ENCODE peak calls at places on chromosome 13, in six cellular contexts. One of them, this sample, is unnamed.

GRCh38 chr13:42370229-42370628 is 98.3 kb downstream of the AKAP11 start:
- DNase-seq in upper lobe of right lung: no peak
- DNase-seq in psoas muscle: no peak
- DNase-seq in HCT116: no peak
- DNase-seq in fibroblast of lung: no peak
- DNase-seq in uterus: no peak
- DNase-seq in this sample: no peak

GRCh38 chr13:31352467-31352866 is 152.7 kb downstream of the B3GLCT start:
- DNase-seq in upper lobe of right lung: no peak
- DNase-seq in psoas muscle: no peak
- DNase-seq in HCT116: no peak
- DNase-seq in fibroblast of lung: no peak
- DNase-seq in uterus: no peak
- DNase-seq in this sample: peak; percentile 53

GRCh38 chr13:75372517-75372916 is 109.5 kb downstream of the TBC1D4 start:
- DNase-seq in upper lobe of right lung: no peak
- DNase-seq in psoas muscle: no peak
- DNase-seq in HCT116: no peak
- DNase-seq in fibroblast of lung: peak; percentile 78
- DNase-seq in uterus: no peak
- DNase-seq in this sample: no peak

GRCh38 chr13:31951215-31951678 is 80.3 kb upstream of the FRY start:
- DNase-seq in upper lobe of right lung: peak; percentile 87
- DNase-seq in psoas muscle: peak; percentile 75
- DNase-seq in HCT116: no peak
- DNase-seq in fibroblast of lung: no peak
- DNase-seq in uterus: no peak
- DNase-seq in this sample: peak; percentile 92

GRCh38 chr13:28743499-28744083 is 24.8 kb upstream of the SLC46A3 start:
- DNase-seq in upper lobe of right lung: no peak
- DNase-seq in psoas muscle: no peak
- DNase-seq in HCT116: no peak
- DNase-seq in fibroblast of lung: no peak
- DNase-seq in uterus: no peak
- DNase-seq in this sample: no peak

GRCh38 chr13:74450976-74451375 is 316.8 kb upstream of the KLF12 start:
- DNase-seq in upper lobe of right lung: no peak
- DNase-seq in psoas muscle: no peak
- DNase-seq in HCT116: no peak
- DNase-seq in fibroblast of lung: peak; percentile 32
- DNase-seq in uterus: no peak
- DNase-seq in this sample: no peak

GRCh38 chr13:93318538-93318937 is 91.9 kb downstream of the GPC6 start:
- DNase-seq in upper lobe of right lung: no peak
- DNase-seq in psoas muscle: no peak
- DNase-seq in HCT116: no peak
- DNase-seq in fibroblast of lung: peak; percentile 38
- DNase-seq in uterus: no peak
- DNase-seq in this sample: no peak

GRCh38 chr13:103573446-103573845 is 507.2 kb upstream of the SLC10A2 start:
- DNase-seq in upper lobe of right lung: peak; percentile 48
- DNase-seq in psoas muscle: no peak
- DNase-seq in HCT116: no peak
- DNase-seq in fibroblast of lung: no peak
- DNase-seq in uterus: no peak
- DNase-seq in this sample: no peak

GRCh38 chr13:109569938-109570711 is 216.3 kb downstream of the IRS2 start:
- DNase-seq in upper lobe of right lung: no peak
- DNase-seq in psoas muscle: no peak
- DNase-seq in HCT116: no peak
- DNase-seq in fibroblast of lung: no peak
- DNase-seq in uterus: no peak
- DNase-seq in this sample: no peak

GRCh38 chr13:32453981-32454380 is 26.1 kb upstream of the N4BP2L1 start:
- DNase-seq in upper lobe of right lung: no peak
- DNase-seq in psoas muscle: no peak
- DNase-seq in HCT116: no peak
- DNase-seq in fibroblast of lung: no peak
- DNase-seq in uterus: no peak
- DNase-seq in this sample: no peak

GRCh38 chr13:43874512-43875092 is 4.9 kb downstream of the CCDC122 start:
- DNase-seq in upper lobe of right lung: no peak
- DNase-seq in psoas muscle: no peak
- DNase-seq in HCT116: no peak
- DNase-seq in fibroblast of lung: peak; percentile 65
- DNase-seq in uterus: no peak
- DNase-seq in this sample: no peak

GRCh38 chr13:53160211-53160610 is 131.6 kb downstream of the OLFM4 start:
- DNase-seq in upper lobe of right lung: no peak
- DNase-seq in psoas muscle: no peak
- DNase-seq in HCT116: no peak
- DNase-seq in fibroblast of lung: no peak
- DNase-seq in uterus: no peak
- DNase-seq in this sample: no peak

GRCh38 chr13:87667686-87668085 is 3.5 kb upstream of the SLITRK5 start:
- DNase-seq in upper lobe of right lung: no peak
- DNase-seq in psoas muscle: no peak
- DNase-seq in HCT116: no peak
- DNase-seq in fibroblast of lung: no peak
- DNase-seq in uterus: no peak
- DNase-seq in this sample: no peak

GRCh38 chr13:48146122-48146521 is 51.2 kb upstream of the MED4 start:
- DNase-seq in upper lobe of right lung: no peak
- DNase-seq in psoas muscle: no peak
- DNase-seq in HCT116: no peak
- DNase-seq in fibroblast of lung: no peak
- DNase-seq in uterus: no peak
- DNase-seq in this sample: no peak

DNA sequence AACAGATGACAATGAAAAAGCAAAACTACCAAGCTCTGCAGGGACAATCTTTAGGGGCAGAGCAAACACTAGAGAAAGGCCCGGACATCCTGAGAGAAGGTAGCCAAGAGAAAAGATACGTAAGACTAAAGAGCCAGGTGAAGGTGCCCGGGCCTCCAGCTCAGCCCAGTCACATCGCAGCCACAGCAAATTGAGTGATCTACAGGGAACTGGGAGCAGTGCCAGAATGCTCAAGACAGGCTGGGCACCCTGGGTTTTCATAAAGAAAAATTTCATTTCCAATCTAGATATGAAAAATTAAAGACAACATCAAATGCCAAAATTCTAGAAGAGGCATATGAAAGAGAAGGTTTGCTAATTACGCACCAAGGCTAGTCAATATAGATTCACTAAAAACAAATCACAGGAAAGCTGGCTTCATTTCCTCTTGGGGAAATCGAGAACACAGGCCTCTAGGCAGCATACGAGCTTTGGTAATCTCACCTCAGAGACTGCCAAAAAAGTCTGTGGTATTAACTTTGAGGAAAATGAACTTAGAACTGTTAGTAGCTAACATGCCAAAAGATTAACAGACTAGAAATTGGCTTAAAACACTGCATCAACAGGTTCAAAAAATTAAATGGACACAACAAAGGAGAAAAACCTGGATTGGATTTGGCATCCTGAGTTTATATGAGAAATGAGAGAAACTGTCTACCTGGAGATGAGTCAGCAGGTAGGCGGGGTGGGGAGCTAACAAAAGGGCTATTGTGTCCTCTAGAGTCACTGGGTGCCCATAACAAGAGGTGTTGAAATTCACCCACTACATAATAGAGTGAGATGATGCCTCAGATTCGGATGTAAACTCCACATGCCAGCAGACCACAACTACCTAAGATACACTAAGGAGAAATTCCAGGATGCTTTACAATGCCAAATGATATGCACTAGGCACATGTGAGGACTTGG is 6.6 kb downstream of the ANKRD10 start:
- DNase-seq in upper lobe of right lung: no peak
- DNase-seq in psoas muscle: no peak
- DNase-seq in HCT116: peak; percentile 95
- DNase-seq in fibroblast of lung: no peak
- DNase-seq in uterus: no peak
- DNase-seq in this sample: no peak
- H3K4me1 ChIP-seq in upper lobe of right lung: peaks cover 54% of the 10 kb centered on the region
- H3K4me1 ChIP-seq in psoas muscle: peaks cover 83% of the 10 kb centered on the region
- H3K4me1 ChIP-seq in HCT116: peaks cover 57% of the 10 kb centered on the region
- H3K4me1 ChIP-seq in fibroblast of lung: peaks cover 4% of the 10 kb centered on the region
- H3K4me1 ChIP-seq in uterus: peaks cover 6% of the 10 kb centered on the region
- H3K4me1 ChIP-seq in this sample: peaks cover 55% of the 10 kb centered on the region

DNA sequence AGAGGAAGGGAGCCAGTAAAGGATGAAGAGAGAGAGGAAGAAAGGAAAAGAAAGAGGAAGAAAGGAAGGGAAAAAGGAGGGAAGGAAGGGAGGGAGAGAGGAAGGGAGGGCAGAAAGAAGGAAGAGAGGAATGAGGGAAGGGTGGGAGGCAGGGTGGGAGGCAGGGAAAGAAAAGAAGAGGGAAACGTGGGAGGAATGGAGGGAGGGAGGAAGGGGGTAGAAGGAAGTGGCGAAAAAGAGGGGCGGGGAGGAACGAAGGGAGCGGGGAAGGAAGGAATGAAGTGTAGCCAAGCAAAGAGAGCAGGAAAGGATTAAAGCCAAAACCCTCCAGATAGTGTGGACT is 53.1 kb downstream of the SOX1 start:
- DNase-seq in upper lobe of right lung: no peak
- DNase-seq in psoas muscle: no peak
- DNase-seq in HCT116: no peak
- DNase-seq in fibroblast of lung: no peak
- DNase-seq in uterus: no peak
- DNase-seq in this sample: no peak
- H3K9me3 ChIP-seq in upper lobe of right lung: no peaks in the 10 kb centered on the region
- H3K9me3 ChIP-seq in psoas muscle: no peaks in the 10 kb centered on the region
- H3K9me3 ChIP-seq in HCT116: no peaks in the 10 kb centered on the region
- H3K9me3 ChIP-seq in fibroblast of lung: no peaks in the 10 kb centered on the region
- H3K9me3 ChIP-seq in uterus: no peaks in the 10 kb centered on the region
- H3K9me3 ChIP-seq in this sample: no peaks in the 10 kb centered on the region

DNA sequence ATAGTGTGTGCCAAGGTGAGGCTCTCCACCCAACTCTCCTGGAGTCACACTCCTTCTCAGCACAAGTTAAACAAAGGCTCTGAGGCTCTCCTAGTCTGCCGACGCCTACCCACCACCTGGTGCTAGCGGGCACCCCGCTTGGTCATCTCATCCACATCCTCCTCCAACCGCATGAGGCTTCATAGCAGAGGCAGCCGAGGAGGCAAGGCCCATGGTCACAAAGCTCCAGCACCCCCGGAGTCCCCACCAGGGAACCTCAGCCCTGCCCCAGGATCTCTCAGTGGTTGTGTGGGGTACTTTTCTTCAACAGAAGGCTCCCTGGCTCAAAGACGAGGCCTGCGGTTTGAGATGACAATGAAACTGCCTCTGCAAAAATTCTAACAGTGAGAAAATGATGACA is 43.0 kb downstream of the STK24 start:
- DNase-seq in upper lobe of right lung: no peak
- DNase-seq in psoas muscle: no peak
- DNase-seq in HCT116: no peak
- DNase-seq in fibroblast of lung: no peak
- DNase-seq in uterus: no peak
- DNase-seq in this sample: no peak
- H3K4me1 ChIP-seq in upper lobe of right lung: peaks cover 23% of the 10 kb centered on the region
- H3K4me1 ChIP-seq in psoas muscle: peaks cover 62% of the 10 kb centered on the region
- H3K4me1 ChIP-seq in HCT116: no peaks in the 10 kb centered on the region
- H3K4me1 ChIP-seq in fibroblast of lung: peaks cover 6% of the 10 kb centered on the region
- H3K4me1 ChIP-seq in uterus: peaks cover 5% of the 10 kb centered on the region
- H3K4me1 ChIP-seq in this sample: peaks cover 49% of the 10 kb centered on the region

DNA sequence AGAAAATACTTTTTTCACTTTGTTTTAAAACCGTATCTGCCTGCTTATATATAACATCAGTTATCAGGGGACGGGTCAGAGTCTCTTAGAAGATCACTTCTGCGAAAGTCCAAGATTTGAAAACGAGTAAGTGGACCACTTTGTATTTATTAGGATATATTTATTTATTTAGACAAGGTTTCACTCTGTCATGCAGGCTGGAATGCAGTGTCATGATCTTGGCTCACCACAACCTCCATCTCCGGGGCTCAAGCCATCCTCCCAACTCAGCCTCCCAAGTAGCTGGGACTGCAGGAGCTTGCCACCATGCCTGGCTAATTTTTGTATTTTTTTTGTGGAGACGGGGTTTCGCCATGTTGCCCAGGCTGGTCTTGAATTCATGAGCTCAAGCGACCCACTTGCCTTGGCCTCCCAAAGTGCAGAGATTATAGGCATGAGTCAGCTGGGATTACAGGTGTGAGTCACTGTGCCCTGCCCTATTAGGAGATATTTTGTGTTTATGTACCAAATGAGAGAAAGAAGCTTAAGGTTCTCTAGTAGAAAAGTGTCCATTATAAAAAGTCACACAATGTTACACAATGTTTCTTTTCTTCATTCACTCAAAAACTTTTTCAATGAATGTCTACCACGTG is 39.5 kb downstream of the RASL11A start:
- DNase-seq in upper lobe of right lung: no peak
- DNase-seq in psoas muscle: no peak
- DNase-seq in HCT116: peak; percentile 56
- DNase-seq in fibroblast of lung: peak; percentile 11
- DNase-seq in uterus: no peak
- DNase-seq in this sample: no peak
- H3K9me3 ChIP-seq in upper lobe of right lung: no peaks in the 10 kb centered on the region
- H3K9me3 ChIP-seq in psoas muscle: no peaks in the 10 kb centered on the region
- H3K9me3 ChIP-seq in HCT116: no peaks in the 10 kb centered on the region
- H3K9me3 ChIP-seq in fibroblast of lung: no peaks in the 10 kb centered on the region
- H3K9me3 ChIP-seq in uterus: no peaks in the 10 kb centered on the region
- H3K9me3 ChIP-seq in this sample: no peaks in the 10 kb centered on the region

GRCh38 chr13:84443463-84443862 is 561.2 kb upstream of the SLITRK1 start:
- DNase-seq in upper lobe of right lung: no peak
- DNase-seq in psoas muscle: no peak
- DNase-seq in HCT116: no peak
- DNase-seq in fibroblast of lung: no peak
- DNase-seq in uterus: no peak
- DNase-seq in this sample: no peak

DNA sequence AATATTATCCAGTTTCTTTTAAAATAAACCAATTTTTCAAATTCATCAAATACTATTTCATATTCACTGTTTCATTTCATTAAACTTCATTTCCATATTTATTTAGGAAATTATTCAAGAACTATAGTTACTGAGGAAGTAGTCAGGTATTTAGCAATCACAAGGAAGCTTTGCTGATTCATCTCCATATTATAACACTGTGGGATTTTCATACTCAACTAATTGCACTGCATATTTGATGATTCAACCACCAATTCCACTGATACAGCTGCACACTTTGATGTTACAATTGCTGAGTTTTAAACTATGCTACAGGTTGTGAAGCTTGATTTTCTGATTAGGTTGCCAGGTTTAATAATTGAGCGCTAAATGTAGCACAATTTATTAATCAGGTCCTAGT is 556.8 kb upstream of the SLITRK1 start:
- DNase-seq in upper lobe of right lung: no peak
- DNase-seq in psoas muscle: no peak
- DNase-seq in HCT116: no peak
- DNase-seq in fibroblast of lung: peak; percentile 14
- DNase-seq in uterus: no peak
- DNase-seq in this sample: no peak
- H3K4me1 ChIP-seq in upper lobe of right lung: no peaks in the 10 kb centered on the region
- H3K4me1 ChIP-seq in psoas muscle: no peaks in the 10 kb centered on the region
- H3K4me1 ChIP-seq in HCT116: no peaks in the 10 kb centered on the region
- H3K4me1 ChIP-seq in fibroblast of lung: no peaks in the 10 kb centered on the region
- H3K4me1 ChIP-seq in uterus: no peaks in the 10 kb centered on the region
- H3K4me1 ChIP-seq in this sample: no peaks in the 10 kb centered on the region